ENCODE peak calls at places on chromosomes 2 and 18, in eight cellular contexts. W, Y, D, T, A, M, B and R are unnamed samples.

GRCh38 chr2:98009887-98010760 is 14.4 kb upstream of the TMEM131 start:
- DNase-seq in Y (no peak), D (no peak), A (no peak), M (no peak), T (no peak), W (no peak), B (no peak), R (no peak)

GRCh38 chr2:82260521-82260920 is 1956.0 kb upstream of the LRRTM1 start:
- DNase-seq in A (no peak), M (no peak), W (no peak), D (no peak), T (no peak), B (no peak), Y (no peak), R (no peak)

GRCh38 chr2:112185131-112185530 is 46.9 kb downstream of the FBLN7 start:
- DNase-seq in A (no peak), W (no peak), M (no peak), Y (no peak), D (no peak), B (no peak), T (no peak), R (no peak)

GRCh38 chr2:151498178-151498577 is 88.5 kb downstream of the RIF1 start:
- DNase-seq in B (no peak), D (no peak), T (no peak), Y (no peak), A (no peak), W (peak), M (no peak), R (no peak)

GRCh38 chr18:67047334-67047733 is 443.4 kb upstream of the CDH19 start:
- DNase-seq in D (no peak), W (no peak), Y (no peak), A (no peak), T (no peak), B (no peak), M (no peak), R (no peak)

GRCh38 chr18:58612239-58613055 is 16.4 kb downstream of the ALPK2 start:
- DNase-seq in Y (no peak), M (no peak), A (no peak), W (no peak), B (no peak), T (no peak), D (no peak), R (no peak)

GRCh38 chr18:67705748-67706147 is 189.2 kb upstream of the DSEL start:
- DNase-seq in T (no peak), M (no peak), B (no peak), D (no peak), Y (no peak), W (peak), A (no peak), R (no peak)

GRCh38 chr18:48540329-48541025 is 1.6 kb downstream of the CTIF start:
- DNase-seq in D (peak), A (no peak), T (no peak), B (no peak), M (peak), Y (peak), W (peak), R (no peak)

GRCh38 chr2:140643761-140644187 is 1487.0 kb downstream of the LRP1B start:
- DNase-seq in A (no peak), W (no peak), Y (no peak), M (no peak), T (no peak), B (no peak), D (peak), R (no peak)

GRCh38 chr18:45652703-45653490 is 37.6 kb downstream of the SLC14A2 start:
- DNase-seq in M (no peak), A (no peak), D (no peak), Y (no peak), B (no peak), W (no peak), T (no peak), R (no peak)

GRCh38 chr2:168687314-168687713 is 115.1 kb upstream of the NOSTRIN start:
- DNase-seq in D (peak), T (no peak), Y (no peak), A (no peak), M (no peak), W (peak), B (no peak), R (no peak)

GRCh38 chr2:77418537-77418936 is 103.6 kb downstream of the LRRTM4 start:
- DNase-seq in B (no peak), A (no peak), Y (no peak), D (no peak), T (no peak), W (no peak), M (no peak), R (no peak)

GRCh38 chr2:113150258-113150601 is 22.8 kb downstream of the IL1RN start:
- DNase-seq in Y (no peak), D (no peak), A (no peak), M (no peak), W (no peak), T (no peak), B (no peak), R (no peak)

GRCh38 chr2:128491845-128492244 is 173.2 kb upstream of the HS6ST1 start:
- DNase-seq in B (peak), Y (no peak), W (peak), M (no peak), T (no peak), D (no peak), A (no peak), R (no peak)

GRCh38 chr2:207993141-207993763 is 32.1 kb downstream of the PLEKHM3 start:
- DNase-seq in Y (no peak), A (no peak), T (no peak), D (no peak), B (no peak), W (no peak), M (no peak), R (no peak)

DNA sequence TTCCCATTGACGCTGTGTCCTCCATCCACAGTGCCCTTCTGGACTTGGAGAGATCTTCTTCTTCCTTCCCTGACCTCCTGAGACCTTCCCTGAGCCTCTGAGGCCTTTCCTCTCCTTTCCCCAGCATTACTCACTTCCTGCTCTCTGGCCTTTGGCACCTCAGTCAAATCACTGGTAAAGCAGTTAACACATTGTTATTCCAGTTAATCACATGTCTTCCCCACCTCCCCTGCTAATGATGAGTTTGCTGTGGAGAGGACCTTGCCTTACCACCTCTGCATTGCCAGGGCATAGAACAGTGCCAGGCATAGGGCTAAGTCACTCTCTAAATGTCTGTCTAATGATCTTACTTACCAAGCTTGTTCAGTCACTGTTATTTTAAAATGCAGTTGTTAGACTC is 113.4 kb upstream of the SPRED2 start:
- DNase-seq in B (no peak), Y (no peak), M (no peak), W (no peak), T (no peak), D (peak), A (no peak), R (no peak)
- TF ChIP-seq POLR2AphosphoS5 in B (no peak), Y (no peak), M (no peak), W (no peak), T (no peak), D (no peak), A (no peak), R (no peak)

GRCh38 chr2:17539993-17540812 is at the start of gene VSNL1:
- DNase-seq in M (peak), D (peak), B (peak), T (peak), W (peak), A (no peak), Y (peak), R (no peak)
- TF ChIP-seq EZH2 in M (no peak), D (peak), B (no peak), T (no peak), W (no peak), A (no peak), Y (no peak), R (no peak)

GRCh38 chr2:189308056-189308790 is 128.7 kb upstream of the COL5A2 start:
- DNase-seq in T (no peak), M (no peak), W (no peak), A (no peak), Y (no peak), B (no peak), D (no peak), R (no peak)

GRCh38 chr2:189306441-189307006 is 127.0 kb upstream of the COL5A2 start:
- DNase-seq in A (no peak), B (no peak), T (no peak), M (no peak), W (no peak), D (no peak), Y (peak), R (no peak)

GRCh38 chr2:189304360-189304759 is 124.8 kb upstream of the COL5A2 start:
- DNase-seq in D (no peak), M (no peak), T (no peak), B (no peak), Y (no peak), W (no peak), A (no peak), R (no peak)

GRCh38 chr2:189302274-189302948 is 122.8 kb upstream of the COL5A2 start:
- DNase-seq in B (no peak), W (no peak), T (no peak), A (no peak), Y (peak), M (no peak), D (no peak), R (no peak)

DNA sequence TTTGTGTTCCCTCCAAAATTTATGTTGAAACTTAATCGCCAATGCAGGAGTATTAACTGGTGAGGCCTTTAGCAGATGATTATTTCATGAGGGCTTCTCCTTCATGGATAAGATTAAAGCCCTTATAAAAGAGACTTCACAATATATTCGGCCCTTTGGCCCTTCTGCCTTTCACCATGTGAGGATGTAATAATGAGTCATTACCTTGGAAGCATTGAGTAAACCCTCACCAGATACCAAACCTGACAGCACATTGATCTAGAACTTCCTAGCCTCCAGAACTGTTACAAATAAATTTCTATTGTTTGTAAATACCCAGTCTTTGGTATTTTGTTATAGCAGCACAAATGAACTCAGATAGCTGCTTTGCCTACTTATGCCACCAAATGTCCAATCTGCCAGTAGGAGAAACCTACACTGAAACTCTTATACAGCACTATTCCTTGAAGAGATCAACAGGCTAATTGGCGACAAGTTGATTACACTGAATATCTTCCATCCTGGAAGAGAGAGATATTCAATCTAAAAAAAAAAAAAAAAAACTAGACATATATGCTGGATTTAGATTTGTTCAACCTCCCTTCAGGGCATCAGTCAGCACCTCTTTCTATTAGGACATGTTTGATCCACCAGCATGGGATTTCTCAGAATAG is 125.9 kb upstream of the COL5A2 start:
- DNase-seq in Y (no peak), W (no peak), T (no peak), A (no peak), B (no peak), M (no peak), D (no peak), R (no peak)
- H3K27ac ChIP-seq in Y (no peak), W (no peak), T (no peak), A (no peak), B (no peak), M (no peak), D (no peak), R (no peak)

GRCh38 chr18:22613788-22614187 is 196.1 kb upstream of the CTAGE1 start:
- DNase-seq in Y (no peak), B (no peak), T (no peak), M (no peak), W (no peak), A (no peak), D (no peak), R (no peak)

GRCh38 chr18:22607284-22607635 is 189.5 kb upstream of the CTAGE1 start:
- DNase-seq in W (no peak), M (no peak), Y (no peak), B (no peak), D (peak), A (no peak), T (no peak), R (no peak)

GRCh38 chr18:22609642-22610041 is 191.9 kb upstream of the CTAGE1 start:
- DNase-seq in B (no peak), M (no peak), W (peak), Y (peak), T (no peak), A (no peak), D (peak), R (no peak)

GRCh38 chr18:22613058-22613690 is 195.5 kb upstream of the CTAGE1 start:
- DNase-seq in A (no peak), B (no peak), Y (no peak), T (no peak), W (no peak), D (no peak), M (no peak), R (no peak)
- TF ChIP-seq POLR2AphosphoS5 in A (no peak), B (no peak), Y (no peak), T (no peak), W (no peak), D (no peak), M (no peak), R (no peak)

GRCh38 chr18:79800353-79801180 is 2.8 kb downstream of the KCNG2 start:
- DNase-seq in A (no peak), M (no peak), D (no peak), T (no peak), Y (no peak), B (no peak), W (no peak), R (no peak)

GRCh38 chr18:79797518-79798345 is at the start of gene KCNG2:
- DNase-seq in Y (no peak), W (peak), D (no peak), M (no peak), T (no peak), B (no peak), A (no peak), R (no peak)

GRCh38 chr18:79799619-79800352 is 2.0 kb downstream of the KCNG2 start:
- DNase-seq in D (no peak), Y (no peak), A (no peak), B (no peak), T (no peak), M (no peak), W (no peak), R (no peak)

GRCh38 chr18:79798346-79798998 is 734 bp downstream of the KCNG2 start:
- DNase-seq in Y (no peak), B (no peak), A (no peak), W (peak), D (no peak), T (no peak), M (no peak), R (no peak)

GRCh38 chr18:79798999-79799370 is 1.2 kb downstream of the KCNG2 start:
- DNase-seq in Y (no peak), T (no peak), D (no peak), A (no peak), W (peak), B (no peak), M (no peak), R (no peak)
- TF ChIP-seq EZH2 in Y (no peak), T (no peak), D (peak), A (no peak), W (no peak), B (peak), M (no peak), R (no peak)

DNA sequence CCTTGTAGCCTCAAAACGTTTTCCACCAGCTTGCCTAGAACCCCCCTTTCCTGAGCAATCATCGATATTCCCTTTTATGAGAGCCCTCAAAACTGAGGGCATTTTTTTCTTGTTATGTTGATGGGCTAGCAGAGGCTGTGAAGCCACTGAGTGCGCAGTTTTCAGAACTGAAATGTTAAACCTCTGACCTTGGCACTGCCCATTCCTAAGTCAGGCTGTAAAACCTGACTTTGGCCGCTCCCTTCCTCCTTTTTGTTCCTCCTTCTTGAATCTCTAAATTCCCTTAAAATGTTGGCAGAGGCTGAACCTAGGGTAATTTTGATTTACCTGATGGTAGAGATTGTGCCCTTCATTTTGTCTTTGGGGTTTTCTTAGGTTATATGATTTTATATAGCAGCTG is 334.2 kb downstream of the KIAA1328 start:
- DNase-seq in A (no peak), B (no peak), Y (no peak), W (no peak), D (no peak), T (no peak), M (no peak), R (no peak)
- H3K27ac ChIP-seq in A (no peak), B (no peak), Y (no peak), W (no peak), D (no peak), T (no peak), M (no peak), R (no peak)

GRCh38 chr2:60213865-60214657 is 339.4 kb downstream of the BCL11A start:
- DNase-seq in B (no peak), M (no peak), D (no peak), Y (no peak), W (no peak), T (no peak), A (no peak), R (peak)
- TF ChIP-seq POLR2AphosphoS5 in B (no peak), M (no peak), D (no peak), Y (no peak), W (no peak), T (no peak), A (no peak), R (peak)

DNA sequence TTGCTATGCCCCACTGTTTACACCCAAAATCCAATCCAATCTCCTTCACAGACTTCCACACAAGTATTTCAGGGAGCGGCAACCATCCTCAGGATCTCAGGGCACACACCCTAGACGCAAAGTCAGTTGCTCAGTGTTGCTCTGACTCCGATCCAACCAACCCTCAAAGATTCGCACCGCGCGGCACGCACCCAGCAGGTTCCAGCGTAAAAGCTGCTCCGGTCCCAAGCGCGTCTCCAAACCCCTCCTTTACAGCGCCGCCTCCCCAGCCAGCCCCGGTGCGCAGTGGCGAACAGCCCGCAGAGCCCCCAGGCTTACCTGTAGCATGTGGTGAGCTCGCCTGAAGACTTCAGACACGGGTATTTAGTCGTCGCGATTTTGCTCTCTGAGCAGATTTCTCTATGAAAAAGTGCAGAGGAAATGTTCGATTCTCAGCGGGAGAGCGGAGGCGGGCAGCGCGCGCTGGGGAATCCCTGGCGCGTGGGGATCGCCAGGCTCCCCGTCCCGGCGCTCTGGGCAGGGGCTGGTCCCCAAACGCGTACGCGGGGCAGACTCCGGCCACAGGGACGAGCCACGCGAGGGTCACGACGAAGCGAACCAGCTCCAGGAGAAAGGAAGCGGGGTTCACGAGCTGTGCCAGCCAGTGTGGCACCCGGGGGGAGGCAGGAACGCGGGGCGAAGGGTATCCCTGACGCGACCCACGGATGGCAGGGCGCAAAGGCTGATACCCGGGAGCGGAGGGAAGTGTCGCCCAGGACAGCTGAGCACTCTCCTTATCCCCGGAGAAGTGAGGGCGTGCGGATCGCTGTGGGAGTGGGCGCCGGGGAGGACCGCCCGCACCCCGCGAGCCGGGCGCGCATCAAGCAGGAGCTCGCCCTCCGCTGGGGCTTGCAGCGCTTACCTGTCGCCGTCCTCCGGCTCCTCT is 650 bp downstream of the CCBE1 start:
- DNase-seq in A (no peak), Y (no peak), M (no peak), T (no peak), B (no peak), W (peak), D (no peak), R (no peak)
- TF ChIP-seq EZH2 in A (no peak), Y (no peak), M (no peak), T (no peak), B (peak), W (peak), D (no peak), R (peak)

GRCh38 chr18:5122270-5122669 is 74.8 kb downstream of the AKAIN1 start:
- DNase-seq in M (no peak), B (no peak), T (no peak), W (no peak), D (no peak), A (no peak), Y (no peak), R (no peak)
- H3K27ac ChIP-seq in M (no peak), B (no peak), T (no peak), W (no peak), D (no peak), A (no peak), Y (no peak), R (no peak)